ENCODE peak calls at places on chromosomes 3 and 15, in six cellular contexts. T, H, L, K, S and B are unnamed samples.

GRCh38 chr3:72288955-72289707 is 504.2 kb upstream of the PROK2 start:
- DNase-seq in H (no peak), L (no peak), K (peak; percentile 57), S (no peak), T (no peak), B (no peak)

GRCh38 chr3:187823802-187824201 is 78.5 kb upstream of the BCL6 start:
- DNase-seq in L (no peak), T (no peak), K (no peak), H (no peak), S (no peak), B (no peak)

GRCh38 chr3:164460851-164461250 is 617.4 kb downstream of the SI start:
- DNase-seq in L (no peak), H (no peak), K (no peak), T (no peak), S (no peak), B (no peak)

GRCh38 chr3:13414040-13414729 is 5.9 kb downstream of the NUP210 start:
- DNase-seq in H (no peak), L (peak; percentile 48), K (no peak), S (peak; percentile 38), T (no peak), B (peak; percentile 75)

GRCh38 chr3:48301814-48302194 is 31.7 kb downstream of the SPINK8 start:
- DNase-seq in K (peak; percentile 19), T (peak; percentile 39), H (no peak), S (no peak), L (no peak), B (no peak)

GRCh38 chr3:58996730-58997129 is 53.1 kb downstream of the CFAP20DC start:
- DNase-seq in T (no peak), H (no peak), L (no peak), K (no peak), S (no peak), B (no peak)

GRCh38 chr15:36363335-36363734 is 216.1 kb upstream of the CDIN1 start:
- DNase-seq in K (peak; percentile 40), H (no peak), L (no peak), T (no peak), S (no peak), B (no peak)

GRCh38 chr3:40200754-40201316 is 108.7 kb upstream of the EIF1B start:
- DNase-seq in L (no peak), T (no peak), K (peak; percentile 1), H (no peak), S (no peak), B (no peak)

GRCh38 chr3:166052440-166052839 is 215.2 kb upstream of the BCHE start:
- DNase-seq in T (peak; percentile 4), K (no peak), H (no peak), L (no peak), S (no peak), B (no peak)

GRCh38 chr3:58404396-58404795 is 29.2 kb downstream of the PDHB start:
- DNase-seq in S (no peak), K (peak; percentile 79), H (no peak), T (no peak), L (no peak), B (no peak)

GRCh38 chr15:47184405-47185221 is 532.7 kb upstream of the SEMA6D start:
- DNase-seq in K (peak; percentile 14), L (no peak), T (no peak), S (peak; percentile 18), H (peak; percentile 61), B (no peak)

DNA sequence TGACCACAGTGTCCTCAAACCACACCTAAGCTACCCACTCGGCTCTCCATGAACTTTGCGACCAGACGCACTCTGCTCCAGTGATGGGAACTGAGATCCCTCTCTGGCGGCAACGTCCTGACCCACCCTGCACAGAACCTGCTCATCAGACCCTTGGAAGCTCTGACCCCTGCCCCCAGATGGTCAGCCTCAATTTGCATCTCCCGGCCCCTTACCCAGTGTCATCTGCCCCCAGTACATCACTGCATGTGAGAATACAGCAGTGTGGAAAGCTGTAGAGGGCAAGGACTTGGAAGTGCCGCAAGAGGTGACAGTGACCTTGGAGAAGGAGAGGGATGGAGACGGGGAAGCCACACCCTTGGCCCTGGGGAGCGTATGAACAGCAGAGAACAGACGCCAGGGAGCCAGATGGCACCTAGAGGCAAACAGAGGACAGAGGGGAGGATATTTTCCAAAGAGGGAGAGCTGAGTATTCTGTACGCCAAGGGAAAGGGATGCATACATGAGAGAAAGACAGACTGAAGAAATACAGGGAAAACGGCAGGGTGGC is 192.0 kb downstream of the XXYLT1 start:
- DNase-seq in L (no peak), T (no peak), K (no peak), H (peak; percentile 25), S (no peak), B (no peak)
- H3K4me1 ChIP-seq in L (no peaks in the 10 kb centered on the region), T (peaks cover 16% of the 10 kb centered on the region), K (peaks cover 20% of the 10 kb centered on the region), H (no peaks in the 10 kb centered on the region), S (peaks cover 41% of the 10 kb centered on the region), B (no peaks in the 10 kb centered on the region)

GRCh38 chr15:85840802-85841152 is 46.1 kb upstream of the KLHL25 start:
- DNase-seq in T (no peak), L (no peak), S (no peak), H (no peak), K (no peak), B (no peak)
- TF ChIP-seq CTCF in T (no peak), L (peak; percentile 57), S (no peak), H (no peak), K (no peak), B (no peak)

DNA sequence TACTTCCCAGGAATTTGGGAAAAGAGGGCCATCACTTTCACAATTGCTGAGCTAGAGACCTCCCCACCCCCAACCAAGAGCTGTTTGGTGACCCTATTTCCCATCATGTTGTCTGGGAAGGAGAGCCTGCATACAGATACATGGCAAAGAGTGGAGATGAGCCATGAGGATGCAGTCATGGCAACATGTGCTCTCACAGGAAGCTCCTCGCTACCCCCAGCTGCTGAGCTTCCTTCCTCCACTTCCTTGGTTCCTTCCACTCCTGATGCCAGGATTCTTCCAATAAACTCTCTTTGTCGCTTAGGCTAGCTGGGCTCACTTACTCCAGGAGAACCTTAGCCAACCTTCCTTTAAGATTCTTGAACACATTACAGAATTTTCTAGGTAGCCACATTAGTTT is 48.3 kb upstream of the MUC13 start:
- DNase-seq in T (no peak), S (no peak), H (no peak), L (no peak), K (no peak), B (no peak)
- H3K4me3 ChIP-seq in T (no peak overlapping the region), S (no peak overlapping the region), H (no peak overlapping the region), L (no peak overlapping the region), K (no peak overlapping the region), B (no peak overlapping the region)

GRCh38 chr3:152331018-152331541 is 62.4 kb downstream of the MBNL1 start:
- DNase-seq in T (no peak), L (no peak), H (no peak), K (peak; percentile 93), S (peak; percentile 39), B (no peak)
- H3K4me1 ChIP-seq in T (peaks cover 26% of the 10 kb centered on the region), L (peaks cover 74% of the 10 kb centered on the region), H (peaks cover 51% of the 10 kb centered on the region), K (peaks cover 6% of the 10 kb centered on the region), S (peaks cover 76% of the 10 kb centered on the region), B (peaks cover 5% of the 10 kb centered on the region)

GRCh38 chr3:194596906-194597305 is 36.3 kb downstream of the TMEM44 start:
- DNase-seq in H (no peak), K (no peak), L (no peak), S (no peak), T (no peak), B (no peak)

GRCh38 chr3:194588236-194588635 is 45.0 kb downstream of the TMEM44 start:
- DNase-seq in H (no peak), T (no peak), K (no peak), L (no peak), S (no peak), B (no peak)

GRCh38 chr3:194588741-194589140 is 44.5 kb downstream of the TMEM44 start:
- DNase-seq in L (no peak), H (no peak), T (no peak), S (no peak), K (peak; percentile 59), B (no peak)

GRCh38 chr3:194587438-194587931 is 45.7 kb downstream of the TMEM44 start:
- DNase-seq in S (peak; percentile 51), K (peak; percentile 70), T (no peak), L (no peak), H (no peak), B (no peak)

DNA sequence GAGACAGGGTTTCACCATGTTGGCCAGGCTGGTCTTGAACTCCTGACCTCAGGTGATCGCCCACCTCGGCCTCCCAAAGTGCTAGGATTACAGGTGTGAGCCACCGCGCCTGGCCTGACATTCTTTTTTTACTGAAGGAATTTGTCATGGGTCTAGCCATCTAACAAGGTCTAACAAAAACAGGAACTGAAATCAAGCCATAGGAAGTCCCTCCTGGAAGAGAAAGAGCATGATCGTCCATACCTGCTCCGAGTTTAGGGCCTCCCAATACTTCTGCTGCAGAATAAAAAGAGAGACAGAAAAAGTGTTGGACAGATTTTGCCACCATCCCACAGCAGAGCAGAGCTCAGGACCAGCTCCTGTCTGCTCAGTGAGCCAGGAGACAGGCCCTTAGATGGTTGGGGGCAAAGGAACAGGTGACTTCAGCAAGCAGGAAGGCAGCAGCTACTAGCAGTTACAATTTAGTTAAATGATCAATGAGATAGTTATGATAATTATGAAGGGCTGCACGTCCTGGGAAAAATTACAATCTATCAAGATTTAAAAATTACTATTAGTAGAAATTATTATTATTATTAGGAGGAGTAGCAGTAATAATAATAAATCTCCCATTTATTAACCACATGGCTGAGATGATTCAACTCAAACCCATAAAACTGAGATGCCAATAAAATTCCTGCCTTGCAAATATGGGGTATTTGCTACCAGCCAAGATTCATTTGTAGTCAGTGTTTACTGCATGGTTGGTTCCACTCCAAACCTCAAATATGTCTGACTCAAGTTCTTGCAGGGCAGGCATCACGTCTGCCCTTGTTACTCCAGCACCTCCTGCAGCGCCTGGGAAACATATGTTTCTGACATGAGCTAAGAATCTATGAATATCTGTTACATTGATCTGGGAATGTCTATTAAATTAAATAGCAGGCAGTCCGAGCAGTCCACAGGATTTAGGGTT is 40.1 kb downstream of the TMEM44 start:
- DNase-seq in T (no peak), L (no peak), K (peak; percentile 100), S (no peak), H (no peak), B (no peak)
- TF ChIP-seq CTCF in T (no peak), L (no peak), K (no peak), S (no peak), H (no peak), B (no peak)

DNA sequence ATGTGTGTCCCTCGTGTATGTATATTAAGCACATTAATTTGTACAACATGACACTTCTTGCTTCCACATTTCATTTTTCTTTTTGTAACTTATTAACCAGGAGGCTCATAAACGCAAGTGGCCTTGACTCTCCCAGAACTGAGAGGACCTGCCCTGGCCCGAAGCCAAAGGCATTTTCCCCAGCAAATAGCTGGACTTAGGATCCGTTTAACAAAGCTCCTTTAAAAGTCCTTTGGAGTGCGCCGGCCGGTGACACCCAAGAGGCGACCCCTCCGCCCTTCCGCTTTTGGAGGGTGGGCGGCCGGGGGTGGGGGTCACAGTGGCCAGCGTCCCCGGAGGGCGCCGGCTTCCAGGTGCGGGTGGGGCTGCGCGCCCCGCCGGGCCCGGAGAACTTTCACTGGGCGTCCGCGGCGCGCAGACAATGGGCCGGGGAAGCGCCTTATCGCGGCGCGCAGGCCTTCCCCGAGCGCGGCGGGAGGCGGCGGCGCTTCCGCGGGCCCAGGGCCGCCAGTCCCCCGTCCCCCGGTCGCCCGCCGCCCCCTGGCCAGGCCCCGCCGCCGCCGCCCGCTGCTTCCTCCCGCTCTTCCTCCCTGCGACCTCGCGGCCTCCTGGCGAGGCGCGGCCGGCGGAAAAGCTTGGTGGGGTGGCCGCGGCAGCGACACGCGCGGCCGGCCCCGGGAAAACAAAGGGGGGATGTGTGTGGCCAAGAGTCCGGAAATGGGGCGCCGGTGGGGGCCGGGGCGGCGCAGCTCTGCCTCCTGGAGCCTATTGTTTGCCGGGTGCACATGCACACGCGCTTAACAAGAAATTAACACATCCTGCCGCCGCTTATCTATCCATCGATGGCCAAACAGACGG is 613.4 kb downstream of the MCTP2 start:
- DNase-seq in K (no peak), T (peak; percentile 78), L (no peak), S (peak; percentile 80), H (peak; percentile 90), B (peak; percentile 75)
- H3K4me3 ChIP-seq in K (no peak overlapping the region), T (peak overlapping the region; percentile 34), L (no peak overlapping the region), S (no peak overlapping the region), H (peak overlapping the region; percentile 51), B (peak overlapping the region; percentile 34)

GRCh38 chr15:98743177-98743576 is 94.8 kb downstream of the IGF1R start:
- DNase-seq in T (no peak), K (no peak), H (no peak), L (no peak), S (no peak), B (no peak)
- H3K4me1 ChIP-seq in T (peaks cover 6% of the 10 kb centered on the region), K (peaks cover 17% of the 10 kb centered on the region), H (peaks cover 20% of the 10 kb centered on the region), L (peaks cover 34% of the 10 kb centered on the region), S (peaks cover 13% of the 10 kb centered on the region), B (no peaks in the 10 kb centered on the region)